ENCODE peak calls at places on chromosomes 2 and 18, in six cellular contexts. K, A, L, V, D and I are unnamed samples.

GRCh38 chr2:116645155-116645554 is 1169.3 kb upstream of the DDX18 start:
- DNase-seq in K (no peak), A (no peak), L (no peak), V (no peak), D (no peak), I (no peak)

GRCh38 chr2:216201687-216202306 is 92.6 kb downstream of the XRCC5 start:
- DNase-seq in K (no peak), A (no peak), L (no peak), V (no peak), D (no peak), I (no peak)

GRCh38 chr2:69211111-69211510 is 175.9 kb downstream of the GFPT1 start:
- DNase-seq in K (no peak), A (no peak), L (no peak), V (no peak), D (no peak), I (no peak)

GRCh38 chr18:57759650-57760049 is 43.5 kb downstream of the ATP8B1 start:
- DNase-seq in K (no peak), A (peak), L (peak), V (no peak), D (no peak), I (no peak)

GRCh38 chr2:207405150-207405549 is 124.6 kb upstream of the CREB1 start:
- DNase-seq in K (no peak), A (no peak), L (no peak), V (no peak), D (no peak), I (no peak)

GRCh38 chr2:200471324-200471848 is 38.5 kb downstream of the KCTD18 start:
- DNase-seq in K (peak), A (peak), L (no peak), V (no peak), D (peak), I (peak)

GRCh38 chr2:102664439-102665042 is 45.2 kb downstream of the SLC9A2 start:
- DNase-seq in K (no peak), A (peak), L (no peak), V (no peak), D (no peak), I (no peak)

GRCh38 chr2:144078091-144078490 is 441.8 kb downstream of the ZEB2 start:
- DNase-seq in K (no peak), A (peak), L (no peak), V (peak), D (no peak), I (peak)

GRCh38 chr2:74991977-74992376 is 33.5 kb downstream of the POLE4 start:
- DNase-seq in K (no peak), A (peak), L (no peak), V (peak), D (no peak), I (no peak)

GRCh38 chr2:217332866-217333265 is 473.0 kb upstream of the TNP1 start:
- DNase-seq in K (no peak), A (no peak), L (no peak), V (no peak), D (no peak), I (no peak)

GRCh38 chr2:100959225-100959880 is 42.7 kb upstream of the RPL31 start:
- DNase-seq in K (no peak), A (no peak), L (no peak), V (peak), D (peak), I (peak)

GRCh38 chr2:171433763-171434670 is at the start of the genes DCAF17 and METTL8:
- DNase-seq in K (peak), A (peak), L (peak), V (peak), D (peak), I (peak)

GRCh38 chr2:96869281-96869823 is 528 bp downstream of the SEMA4C start:
- DNase-seq in K (no peak), A (peak), L (no peak), V (peak), D (no peak), I (no peak)

GRCh38 chr2:44004735-44005602 is 9.2 kb upstream of the LRPPRC start:
- DNase-seq in K (no peak), A (no peak), L (no peak), V (peak), D (no peak), I (no peak)

GRCh38 chr2:224716201-224716600 is at the start of gene CCDC195:
- DNase-seq in K (no peak), A (no peak), L (no peak), V (no peak), D (no peak), I (no peak)

GRCh38 chr18:60112369-60112768 is 212.6 kb downstream of the PMAIP1 start:
- DNase-seq in K (no peak), A (no peak), L (no peak), V (no peak), D (no peak), I (no peak)

GRCh38 chr2:148023861-148024260 is 3.0 kb downstream of the MBD5 start:
- DNase-seq in K (peak), A (no peak), L (no peak), V (no peak), D (no peak), I (no peak)

GRCh38 chr2:230441188-230441897 is 25.3 kb downstream of the SP100 start:
- DNase-seq in K (no peak), A (peak), L (no peak), V (peak), D (no peak), I (no peak)

GRCh38 chr18:57942090-57942489 is 101.9 kb upstream of the NEDD4L start:
- DNase-seq in K (no peak), A (no peak), L (no peak), V (no peak), D (no peak), I (no peak)

GRCh38 chr2:179354739-179355537 is 90.3 kb upstream of the SESTD1 start:
- DNase-seq in K (peak), A (peak), L (no peak), V (no peak), D (no peak), I (no peak)

GRCh38 chr2:72181616-72182015 is 34.0 kb upstream of the CYP26B1 start:
- DNase-seq in K (no peak), A (no peak), L (no peak), V (no peak), D (no peak), I (no peak)

GRCh38 chr2:8134105-8134903 is 547.6 kb upstream of the ID2 start:
- DNase-seq in K (no peak), A (no peak), L (no peak), V (no peak), D (no peak), I (no peak)